ENCODE peak calls at places on chromosome 18, in five cellular contexts. G, J, Q, L and X are unnamed samples. For H3K36me3 and H3K27me3, the result is how much of the 10 kb centered on the place peaks cover.

GRCh38 chr18:56937874-56938273 is 209.0 kb upstream of the BOD1L2 start:
- DNase-seq in G (no peak), J (no peak), Q (no peak), L (no peak), X (no peak)

GRCh38 chr18:10928971-10929373 is 220.4 kb downstream of the PIEZO2 start:
- DNase-seq in G (no peak), J (no peak), Q (no peak), L (no peak), X (no peak)

GRCh38 chr18:78792094-78792493 is 187.5 kb upstream of the SALL3 start:
- DNase-seq in G (no peak), J (no peak), Q (no peak), L (no peak), X (no peak)

GRCh38 chr18:47997338-47997780 is 66.9 kb upstream of the SMAD2 start:
- DNase-seq in G (no peak), J (peak), Q (no peak), L (no peak), X (peak)

GRCh38 chr18:54616220-54616848 is 25.3 kb downstream of the DYNAP start:
- DNase-seq in G (no peak), J (no peak), Q (no peak), L (no peak), X (no peak)

GRCh38 chr18:23547806-23548205 is 38.5 kb downstream of the NPC1 start:
- DNase-seq in G (no peak), J (no peak), Q (no peak), L (no peak), X (no peak)

GRCh38 chr18:72986103-72986502 is 118.3 kb upstream of the NETO1 start:
- DNase-seq in G (no peak), J (no peak), Q (no peak), L (no peak), X (no peak)

GRCh38 chr18:24930478-24930877 is 421.5 kb downstream of the ZNF521 start:
- DNase-seq in G (no peak), J (no peak), Q (no peak), L (no peak), X (no peak)

GRCh38 chr18:46736136-46736535 is 20.7 kb downstream of the ST8SIA5 start:
- DNase-seq in G (no peak), J (no peak), Q (no peak), L (no peak), X (no peak)

GRCh38 chr18:42474577-42474976 is 519.5 kb downstream of the PIK3C3 start:
- DNase-seq in G (no peak), J (no peak), Q (no peak), L (no peak), X (no peak)

GRCh38 chr18:66211693-66212195 is 392.1 kb downstream of the CDH19 start:
- DNase-seq in G (no peak), J (no peak), Q (no peak), L (no peak), X (no peak)

GRCh38 chr18:8298186-8298585 is 311.1 kb upstream of the RAB12 start:
- DNase-seq in G (no peak), J (no peak), Q (no peak), L (no peak), X (no peak)

GRCh38 chr18:48007955-48008701 is 77.7 kb upstream of the SMAD2 start:
- DNase-seq in G (peak), J (peak), Q (peak), L (peak), X (peak)

GRCh38 chr18:70291295-70291574 is 2.4 kb downstream of the SOCS6 start:
- DNase-seq in G (no peak), J (no peak), Q (no peak), L (no peak), X (no peak)

GRCh38 chr18:23825978-23826405 is 136.7 kb downstream of the LAMA3 start:
- DNase-seq in G (no peak), J (no peak), Q (peak), L (no peak), X (no peak)

GRCh38 chr18:48356909-48357631 is 52.1 kb downstream of the ZBTB7C start:
- DNase-seq in G (no peak), J (no peak), Q (no peak), L (no peak), X (no peak)

GRCh38 chr18:74921057-74921820 is 287.7 kb downstream of the PTGR3 start:
- DNase-seq in G (no peak), J (no peak), Q (no peak), L (no peak), X (peak)

GRCh38 chr18:55861266-55861665 is 273.3 kb upstream of the TCF4 start:
- DNase-seq in G (no peak), J (peak), Q (no peak), L (no peak), X (no peak)

GRCh38 chr18:63708650-63709049 is 5.9 kb downstream of the SERPINB11 start:
- DNase-seq in G (no peak), J (no peak), Q (no peak), L (no peak), X (no peak)

GRCh38 chr18:46096651-46097300 is 1.3 kb downstream of the ATP5F1A start:
- DNase-seq in G (no peak), J (no peak), Q (no peak), L (no peak), X (no peak)

GRCh38 chr18:25621144-25621543 is 269.2 kb upstream of the ZNF521 start:
- DNase-seq in G (no peak), J (no peak), Q (no peak), L (no peak), X (no peak)

GRCh38 chr18:75223687-75224347 is 13.2 kb downstream of the TSHZ1 start:
- DNase-seq in G (no peak), J (no peak), Q (no peak), L (no peak), X (no peak)

GRCh38 chr18:25299899-25300298 is 52.1 kb downstream of the ZNF521 start:
- DNase-seq in G (no peak), J (no peak), Q (no peak), L (no peak), X (no peak)

GRCh38 chr18:46899274-46899948 is 17.9 kb downstream of the PIAS2 start:
- DNase-seq in G (no peak), J (peak), Q (no peak), L (no peak), X (peak)

GRCh38 chr18:72878143-72878542 is 10.4 kb upstream of the NETO1 start:
- DNase-seq in G (no peak), J (no peak), Q (no peak), L (no peak), X (no peak)

GRCh38 chr18:44937985-44938384 is 257.3 kb downstream of the SETBP1 start:
- DNase-seq in G (no peak), J (no peak), Q (no peak), L (no peak), X (no peak)

GRCh38 chr18:45353530-45353929 is 261.7 kb upstream of the SLC14A2 start:
- DNase-seq in G (no peak), J (no peak), Q (no peak), L (no peak), X (no peak)

GRCh38 chr18:46321954-46322353 is 217.8 kb downstream of the HAUS1 start:
- DNase-seq in G (no peak), J (no peak), Q (no peak), L (no peak), X (peak)

GRCh38 chr18:49819768-49820662 is 6.7 kb upstream of the ACAA2 start:
- DNase-seq in G (peak), J (no peak), Q (peak), L (peak), X (no peak)

GRCh38 chr18:33821503-33821902 is 243.5 kb downstream of the ASXL3 start:
- DNase-seq in G (no peak), J (no peak), Q (no peak), L (no peak), X (no peak)

GRCh38 chr18:993560-993959 is 88.9 kb downstream of the ADCYAP1 start:
- DNase-seq in G (no peak), J (no peak), Q (no peak), L (no peak), X (no peak)

GRCh38 chr18:48137354-48138208 is 207.1 kb upstream of the SMAD2 start:
- DNase-seq in G (no peak), J (no peak), Q (peak), L (no peak), X (peak)

GRCh38 chr18:35732652-35733051 is 151.1 kb downstream of the GALNT1 start:
- DNase-seq in G (no peak), J (no peak), Q (no peak), L (no peak), X (no peak)

GRCh38 chr18:12689256-12689655 is 13.3 kb downstream of the CEP76 start:
- DNase-seq in G (no peak), J (no peak), Q (no peak), L (no peak), X (no peak)

GRCh38 chr18:11946756-11947155 is 34.6 kb upstream of the IMPA2 start:
- DNase-seq in G (no peak), J (no peak), Q (no peak), L (no peak), X (no peak)

GRCh38 chr18:7937268-7937667 is 370.2 kb downstream of the PTPRM start:
- DNase-seq in G (no peak), J (no peak), Q (no peak), L (no peak), X (no peak)

GRCh38 chr18:5969355-5970003 is 74.2 kb upstream of the TMEM200C start:
- DNase-seq in G (no peak), J (no peak), Q (no peak), L (no peak), X (no peak)

GRCh38 chr18:40464032-40464431 is 1491.0 kb upstream of the PIK3C3 start:
- DNase-seq in G (no peak), J (no peak), Q (no peak), L (no peak), X (no peak)

GRCh38 chr18:13137939-13138821 is 80.4 kb upstream of the LDLRAD4 start:
- DNase-seq in G (peak), J (no peak), Q (peak), L (peak), X (no peak)

GRCh38 chr18:3879836-3880120 is 429.8 kb downstream of the TGIF1 start:
- DNase-seq in G (no peak), J (no peak), Q (no peak), L (no peak), X (no peak)
- H3K4me3 ChIP-seq in G (no peak), J (no peak), Q (no peak), L (no peak), X (no peak)

DNA sequence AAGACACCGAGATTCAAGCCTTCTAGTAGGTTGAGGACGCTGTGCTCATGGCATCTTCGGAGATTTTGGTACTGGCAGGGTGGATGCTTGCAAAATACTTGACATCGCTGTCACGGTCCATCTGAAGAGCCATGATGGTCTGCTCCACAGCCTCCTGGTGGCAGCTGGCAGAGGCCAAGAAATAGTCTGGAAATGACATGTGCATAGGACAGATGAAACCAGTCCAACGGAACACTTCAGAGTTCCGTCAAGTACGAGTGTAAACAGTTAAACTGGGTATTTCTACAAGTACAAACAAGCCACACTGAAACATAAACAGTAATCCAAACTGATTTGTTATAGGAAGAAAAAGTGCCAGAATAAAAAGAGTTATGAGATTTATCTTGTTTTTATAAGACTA is 66.6 kb downstream of the PPP4R1 start:
- DNase-seq in G (no peak), J (no peak), Q (no peak), L (no peak), X (no peak)
- H3K36me3 ChIP-seq in G (under half), J (half or more), Q (under half), L (under half), X (under half)

DNA sequence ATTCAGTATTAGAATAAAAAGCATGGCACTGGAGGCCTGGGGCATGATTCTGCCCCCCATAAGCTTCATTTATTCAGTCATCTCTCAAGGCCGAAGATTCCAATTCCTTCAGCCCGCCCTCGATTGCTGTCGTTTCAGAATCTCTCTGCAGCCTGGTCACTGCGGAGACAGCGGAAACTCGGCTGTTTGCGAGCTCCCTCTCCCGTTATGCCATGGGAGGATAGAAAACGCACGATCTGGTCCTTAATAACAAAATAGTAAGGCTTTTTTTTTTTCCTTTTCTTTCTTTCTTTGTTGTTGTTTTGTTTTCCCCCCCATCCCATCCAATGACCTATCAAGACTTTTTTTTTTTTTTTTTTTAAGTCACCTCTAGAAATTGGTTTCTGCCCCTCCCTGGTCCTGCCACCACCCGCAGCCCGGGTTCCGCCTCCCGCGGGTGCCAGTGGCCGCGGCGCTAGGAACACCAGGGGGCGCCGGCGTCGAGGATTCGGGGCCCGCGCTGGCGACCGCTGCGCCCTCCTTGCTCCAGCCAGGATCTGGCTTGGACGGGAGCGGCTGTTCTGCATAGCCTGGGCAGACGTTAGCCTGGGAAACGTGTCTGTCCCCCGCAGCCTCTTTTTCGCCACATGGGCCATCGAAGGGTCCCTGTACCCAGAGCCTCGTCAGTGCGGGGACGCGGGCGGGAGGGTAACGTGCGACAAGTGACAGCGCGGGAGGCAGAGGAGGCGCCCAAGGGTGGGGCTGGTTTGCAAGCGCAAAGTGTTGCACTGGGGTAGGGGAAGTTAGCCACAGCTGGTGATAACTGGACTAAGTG is 10.0 kb downstream of the CPLX4 start:
- DNase-seq in G (peak), J (peak), Q (peak), L (peak), X (peak)
- H3K27me3 ChIP-seq in G (under half), J (half or more), Q (half or more), L (under half), X (under half)

GRCh38 chr18:22173928-22174301 is 4.5 kb downstream of the GATA6 start:
- DNase-seq in G (no peak), J (no peak), Q (no peak), L (no peak), X (peak)

GRCh38 chr18:22176282-22176621 is 6.9 kb downstream of the GATA6 start:
- DNase-seq in G (no peak), J (no peak), Q (no peak), L (no peak), X (no peak)

GRCh38 chr18:22174341-22175148 is 5.2 kb downstream of the GATA6 start:
- DNase-seq in G (no peak), J (no peak), Q (peak), L (no peak), X (no peak)

GRCh38 chr18:22176622-22177495 is 7.5 kb downstream of the GATA6 start:
- DNase-seq in G (no peak), J (no peak), Q (peak), L (no peak), X (peak)

GRCh38 chr18:22175326-22175725 is 5.9 kb downstream of the GATA6 start:
- DNase-seq in G (no peak), J (no peak), Q (no peak), L (no peak), X (no peak)
- H3K4me3 ChIP-seq in G (no peak), J (no peak), Q (peak), L (no peak), X (peak)

DNA sequence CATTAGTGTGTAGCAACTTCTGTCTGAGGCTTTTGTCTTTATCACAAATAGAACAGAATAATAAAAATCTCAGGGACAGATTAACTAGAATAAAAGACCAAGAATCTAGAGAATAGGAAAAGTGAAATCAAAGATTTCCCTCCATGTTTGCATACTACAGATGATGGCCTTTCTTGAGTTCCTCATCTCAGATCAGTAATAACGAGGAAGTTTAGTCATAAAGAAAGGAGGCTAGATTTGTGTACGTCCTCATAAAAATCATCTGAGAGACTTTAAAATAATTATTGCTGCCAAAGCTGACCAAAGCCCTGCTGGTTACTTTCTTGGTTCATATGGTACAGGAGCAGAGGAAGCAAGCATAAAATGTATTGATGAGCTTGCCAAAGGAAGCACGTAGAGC is 117.3 kb downstream of the MIB1 start:
- DNase-seq in G (no peak), J (no peak), Q (no peak), L (no peak), X (no peak)
- H3K36me3 ChIP-seq in G (under half), J (half or more), Q (under half), L (under half), X (under half)

GRCh38 chr18:31478688-31479087 is 19.3 kb upstream of the DSG2 start:
- DNase-seq in G (no peak), J (no peak), Q (no peak), L (no peak), X (no peak)
- H3K27me3 ChIP-seq in G (under half), J (under half), Q (under half), L (under half), X (under half)

DNA sequence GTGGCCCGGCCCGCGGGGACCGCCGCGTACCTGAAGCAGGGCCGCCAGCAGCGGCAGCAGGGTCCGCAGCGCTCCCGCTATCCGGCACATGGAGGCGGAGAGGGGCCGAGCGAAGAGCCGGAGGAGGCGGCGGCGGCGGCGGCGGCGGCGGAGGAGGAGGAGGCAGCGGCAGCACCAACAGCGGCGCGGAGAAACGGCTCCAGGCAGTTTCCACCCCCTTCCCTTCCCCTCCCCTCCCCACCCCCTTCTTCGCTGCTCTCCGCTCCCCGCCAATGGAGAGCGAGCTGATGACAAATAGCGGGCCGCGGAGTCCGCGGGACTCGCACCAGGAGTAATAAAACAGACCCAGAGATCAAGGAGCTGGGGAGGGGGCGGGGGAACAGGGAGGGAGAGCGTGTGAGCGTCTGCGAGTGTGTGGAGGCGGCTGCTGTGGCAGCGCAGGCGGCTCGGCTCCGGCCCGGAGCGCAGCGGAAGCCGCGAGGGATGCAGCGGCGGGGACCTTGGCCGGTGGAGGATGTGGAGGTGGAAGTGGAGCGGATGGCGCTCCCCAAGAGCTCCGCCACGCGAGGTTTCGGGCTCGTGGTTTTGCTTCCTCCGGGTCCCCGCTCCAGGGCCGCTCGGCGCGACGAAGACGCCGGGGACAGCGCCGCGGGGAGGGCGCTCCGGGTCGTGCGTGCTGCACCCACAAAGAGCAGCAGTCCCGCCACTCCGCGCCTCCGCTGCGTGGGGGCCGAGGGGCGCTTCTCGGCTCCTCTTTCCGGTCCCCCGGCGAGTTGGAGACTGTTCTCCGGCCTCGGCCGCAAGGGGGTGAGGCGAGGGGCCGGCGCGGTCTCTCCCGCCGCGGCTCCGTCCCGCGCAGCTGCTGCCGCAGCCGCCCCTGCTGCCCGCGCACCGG is at the start of gene CDH2:
- DNase-seq in G (no peak), J (peak), Q (no peak), L (no peak), X (peak)
- H3K4me3 ChIP-seq in G (no peak), J (peak), Q (peak), L (no peak), X (peak)

GRCh38 chr18:76357585-76358265 is 137.3 kb downstream of the ZNF516 start:
- DNase-seq in G (no peak), J (no peak), Q (no peak), L (no peak), X (no peak)
- H3K36me3 ChIP-seq in G (under half), J (half or more), Q (under half), L (under half), X (under half)

GRCh38 chr18:58315041-58315440 is 271.0 kb downstream of the NEDD4L start:
- DNase-seq in G (no peak), J (no peak), Q (no peak), L (no peak), X (no peak)

GRCh38 chr18:58316943-58317342 is 272.9 kb downstream of the NEDD4L start:
- DNase-seq in G (no peak), J (no peak), Q (no peak), L (peak), X (no peak)

GRCh38 chr18:58314284-58314683 is 270.3 kb downstream of the NEDD4L start:
- DNase-seq in G (no peak), J (no peak), Q (peak), L (no peak), X (no peak)

GRCh38 chr18:58315739-58316215 is 271.8 kb downstream of the NEDD4L start:
- DNase-seq in G (no peak), J (no peak), Q (peak), L (no peak), X (no peak)

DNA sequence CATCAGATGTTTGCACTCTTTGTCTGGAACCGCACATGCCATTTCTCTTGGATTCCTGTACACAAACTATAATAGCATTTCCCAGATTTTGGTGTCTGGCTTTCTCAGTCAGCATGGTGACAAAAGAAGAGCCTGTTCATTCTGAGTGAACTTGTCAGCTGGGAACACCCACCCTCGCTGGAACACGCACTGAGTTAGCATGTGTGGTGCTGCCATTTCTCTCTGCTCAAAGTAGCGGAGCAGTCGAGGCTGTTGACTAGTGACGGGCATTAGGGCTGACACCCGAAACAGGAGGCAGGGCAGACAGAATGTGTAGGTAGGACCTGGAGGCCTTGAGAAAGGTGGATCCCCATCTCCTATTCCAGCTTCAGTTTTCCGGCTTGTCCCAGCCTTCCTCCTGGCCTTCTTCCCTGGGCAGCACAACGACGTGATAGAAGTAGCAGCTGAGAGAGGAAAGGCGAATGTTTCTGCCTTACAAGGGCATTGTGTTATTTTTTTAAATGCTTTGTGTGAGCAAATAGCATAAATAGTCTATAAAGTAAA is 272.4 kb downstream of the NEDD4L start:
- DNase-seq in G (no peak), J (no peak), Q (no peak), L (no peak), X (no peak)
- H3K27me3 ChIP-seq in G (under half), J (under half), Q (under half), L (under half), X (under half)